ENCODE peak calls at places on chromosomes 12 and 14, in four cellular contexts. B is GM12878, W is left ventricle myocardium inferior, I is heart right ventricle. U is an unnamed sample.
A peak's percentile ranks its signal among the peaks of the same experiment; 100 is the strongest.

GRCh38 chr12:57579677-57580465 is 11.1 kb upstream of the PIP4K2C start:
- DNase-seq in B (no peak), W (no peak), I (no peak), U (no peak)

GRCh38 chr14:24366375-24366663 is 1.7 kb upstream of the NFATC4 start:
- DNase-seq in B (no peak), W (no peak), I (no peak), U (no peak)

GRCh38 chr12:57006809-57007475 is 596 bp upstream of the ZBTB39 start:
- DNase-seq in B (no peak), W (no peak), I (no peak), U (no peak)

GRCh38 chr12:67477682-67478265 is 170.8 kb upstream of the DYRK2 start:
- DNase-seq in B (no peak), W (no peak), I (no peak), U (no peak)

GRCh38 chr14:60166144-60166543 is 946 bp upstream of the DHRS7 start:
- DNase-seq in B (no peak), W (no peak), I (no peak), U (no peak)

GRCh38 chr12:32877670-32878459 is 18.7 kb downstream of the PKP2 start:
- DNase-seq in B (no peak), W (peak; percentile 80), I (peak; percentile 85), U (no peak)

GRCh38 chr12:62210422-62210821 is 49.8 kb upstream of the USP15 start:
- DNase-seq in B (no peak), W (peak; percentile 24), I (no peak), U (no peak)

GRCh38 chr12:10033783-10034381 is 3.4 kb downstream of the CLEC9A start:
- DNase-seq in B (no peak), W (no peak), I (no peak), U (no peak)

GRCh38 chr12:41680155-41680554 is 464.5 kb downstream of the GXYLT1 start:
- DNase-seq in B (no peak), W (no peak), I (no peak), U (no peak)

GRCh38 chr12:122721057-122721545 is 4.5 kb upstream of the HCAR3 start:
- DNase-seq in B (peak; percentile 67), W (no peak), I (no peak), U (peak; percentile 58)

GRCh38 chr14:34032720-34033119 is 81.8 kb upstream of the EGLN3 start:
- DNase-seq in B (no peak), W (no peak), I (no peak), U (no peak)
- H3K4me1 ChIP-seq in B (no peaks in the 10 kb centered on the region), W (peaks cover 37% of the 10 kb centered on the region), I (peaks cover 32% of the 10 kb centered on the region), U (no peaks in the 10 kb centered on the region)

GRCh38 chr12:124544983-124545382 is 22.4 kb downstream of the NCOR2 start:
- DNase-seq in B (no peak), W (no peak), I (no peak), U (no peak)

GRCh38 chr12:124542021-124542941 is 25.1 kb downstream of the NCOR2 start:
- DNase-seq in B (no peak), W (no peak), I (no peak), U (no peak)

GRCh38 chr12:124544311-124544970 is 23.0 kb downstream of the NCOR2 start:
- DNase-seq in B (no peak), W (no peak), I (no peak), U (no peak)

GRCh38 chr12:124543591-124544310 is 23.7 kb downstream of the NCOR2 start:
- DNase-seq in B (no peak), W (no peak), I (no peak), U (no peak)

DNA sequence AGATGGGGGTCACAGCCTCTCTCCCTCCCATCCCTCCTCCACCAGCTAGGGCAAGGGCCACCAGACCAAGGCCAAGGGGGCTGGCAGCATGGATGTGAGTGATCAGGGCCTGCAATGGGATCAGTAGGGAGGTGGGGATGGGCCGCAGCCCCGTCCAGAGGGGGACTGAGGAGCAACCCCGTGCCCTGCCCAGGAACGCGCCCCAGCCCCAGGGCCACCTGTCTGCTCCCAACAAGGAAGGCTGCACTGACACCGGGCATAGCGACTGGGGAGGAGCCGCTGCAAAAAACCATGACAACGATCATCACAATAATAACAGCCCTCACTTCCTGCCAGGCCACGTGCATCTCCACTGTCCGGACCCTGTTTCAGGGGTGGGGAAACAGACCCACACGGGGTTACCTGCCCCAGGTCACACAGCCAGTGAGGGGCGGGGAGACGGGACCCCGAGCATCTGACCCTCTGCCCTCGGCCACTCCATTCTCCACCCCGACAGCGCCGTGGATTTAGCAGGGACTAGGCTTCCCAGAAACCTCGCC is 24.3 kb downstream of the NCOR2 start:
- DNase-seq in B (no peak), W (no peak), I (no peak), U (no peak)
- H3K4me1 ChIP-seq in B (peaks cover 56% of the 10 kb centered on the region), W (peaks cover 72% of the 10 kb centered on the region), I (peaks cover 79% of the 10 kb centered on the region), U (peaks cover 29% of the 10 kb centered on the region)

GRCh38 chr14:61334197-61334701 is 12.9 kb downstream of the PRKCH start:
- DNase-seq in B (no peak), W (no peak), I (no peak), U (no peak)

GRCh38 chr14:61338457-61338856 is 17.1 kb downstream of the PRKCH start:
- DNase-seq in B (no peak), W (no peak), I (no peak), U (no peak)

GRCh38 chr14:61337893-61338292 is 16.5 kb downstream of the PRKCH start:
- DNase-seq in B (no peak), W (no peak), I (no peak), U (no peak)

GRCh38 chr14:61335049-61335448 is 13.7 kb downstream of the PRKCH start:
- DNase-seq in B (no peak), W (no peak), I (no peak), U (no peak)

GRCh38 chr14:61335876-61336275 is 14.5 kb downstream of the PRKCH start:
- DNase-seq in B (no peak), W (no peak), I (no peak), U (no peak)
- H3K4me1 ChIP-seq in B (peaks cover 37% of the 10 kb centered on the region), W (peaks cover 67% of the 10 kb centered on the region), I (peaks cover 48% of the 10 kb centered on the region), U (no peaks in the 10 kb centered on the region)

GRCh38 chr12:51388826-51389225 is 2.4 kb downstream of the GALNT6 start:
- DNase-seq in B (no peak), W (no peak), I (no peak), U (no peak)

GRCh38 chr12:51390457-51391046 is 654 bp downstream of the GALNT6 start:
- DNase-seq in B (no peak), W (no peak), I (no peak), U (no peak)

GRCh38 chr12:51392556-51393237 is 1.5 kb upstream of the GALNT6 start:
- DNase-seq in B (no peak), W (no peak), I (no peak), U (no peak)

GRCh38 chr12:51389302-51389999 is 1.8 kb downstream of the GALNT6 start:
- DNase-seq in B (no peak), W (no peak), I (no peak), U (no peak)

DNA sequence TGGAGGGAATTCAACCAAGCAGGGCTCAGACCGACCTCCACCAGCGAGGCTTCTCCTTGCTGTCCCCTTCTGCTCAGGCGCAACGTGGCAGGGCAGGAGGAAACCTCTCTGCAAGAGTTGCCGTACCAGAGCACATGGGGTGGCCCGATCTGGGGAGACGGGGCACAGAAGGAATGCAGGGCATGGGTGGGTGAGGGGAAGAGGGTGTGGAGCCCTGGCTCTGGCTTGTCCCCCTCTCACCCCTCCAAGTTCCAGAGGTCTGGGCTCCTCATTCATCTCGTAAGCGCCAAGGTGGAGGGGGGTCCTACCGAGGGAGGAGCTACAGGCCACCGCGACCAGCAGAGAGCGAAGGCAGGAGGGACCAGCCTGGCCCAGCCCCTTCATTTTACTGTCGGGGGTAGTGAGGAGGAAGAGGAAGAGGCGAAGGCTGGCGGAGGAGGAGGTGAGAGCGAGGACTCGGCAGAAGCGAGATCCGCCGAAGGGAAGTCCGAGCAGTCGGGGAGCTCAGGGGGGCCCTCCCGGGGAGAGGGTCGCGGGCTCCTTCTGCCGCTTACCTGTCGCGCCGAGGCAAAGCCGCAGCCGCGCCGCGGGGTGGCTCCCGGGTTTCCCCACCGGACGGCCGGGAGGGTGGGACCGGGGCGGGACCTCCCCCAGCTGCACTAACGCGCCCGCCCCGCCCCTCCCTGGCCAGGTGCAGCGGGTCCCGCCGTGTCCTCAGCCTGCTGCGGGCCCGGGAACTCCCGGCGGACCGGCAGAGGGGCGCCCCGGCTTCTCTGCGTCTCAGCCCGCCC is at the start of gene GALNT6:
- DNase-seq in B (no peak), W (no peak), I (peak; percentile 20), U (no peak)
- H3K4me1 ChIP-seq in B (peaks cover 51% of the 10 kb centered on the region), W (peaks cover 32% of the 10 kb centered on the region), I (peaks cover 85% of the 10 kb centered on the region), U (no peaks in the 10 kb centered on the region)

GRCh38 chr14:90695997-90696681 is 120.1 kb downstream of the TTC7B start:
- DNase-seq in B (no peak), W (no peak), I (no peak), U (no peak)
- H3K4me1 ChIP-seq in B (no peaks in the 10 kb centered on the region), W (peaks cover 41% of the 10 kb centered on the region), I (peaks cover 41% of the 10 kb centered on the region), U (no peaks in the 10 kb centered on the region)

GRCh38 chr12:69070319-69071090 is 137.5 kb upstream of the CPM start:
- DNase-seq in B (no peak), W (peak; percentile 26), I (peak; percentile 54), U (no peak)

GRCh38 chr12:69069479-69069878 is 136.5 kb upstream of the CPM start:
- DNase-seq in B (no peak), W (no peak), I (no peak), U (no peak)

GRCh38 chr12:69067713-69068112 is 134.7 kb upstream of the CPM start:
- DNase-seq in B (no peak), W (no peak), I (no peak), U (no peak)

GRCh38 chr12:69068431-69068830 is 135.5 kb upstream of the CPM start:
- DNase-seq in B (no peak), W (no peak), I (no peak), U (no peak)

DNA sequence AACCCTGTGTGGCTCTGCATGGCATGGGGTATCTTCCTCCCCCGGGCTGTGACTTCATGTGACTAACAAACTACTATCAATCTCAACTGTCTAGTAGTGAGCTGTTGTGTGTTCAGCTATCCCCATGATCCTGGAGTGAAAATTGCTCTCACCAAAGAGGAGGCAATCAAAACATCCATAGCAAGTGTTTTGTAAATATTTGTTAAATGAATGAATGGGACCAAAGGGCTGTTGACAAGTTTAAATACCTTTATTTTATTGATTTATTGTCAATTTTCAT is 138.1 kb upstream of the CPM start:
- DNase-seq in B (no peak), W (no peak), I (no peak), U (no peak)
- H3K4me1 ChIP-seq in B (no peaks in the 10 kb centered on the region), W (peaks cover 10% of the 10 kb centered on the region), I (peaks cover 9% of the 10 kb centered on the region), U (peaks cover 4% of the 10 kb centered on the region)

DNA sequence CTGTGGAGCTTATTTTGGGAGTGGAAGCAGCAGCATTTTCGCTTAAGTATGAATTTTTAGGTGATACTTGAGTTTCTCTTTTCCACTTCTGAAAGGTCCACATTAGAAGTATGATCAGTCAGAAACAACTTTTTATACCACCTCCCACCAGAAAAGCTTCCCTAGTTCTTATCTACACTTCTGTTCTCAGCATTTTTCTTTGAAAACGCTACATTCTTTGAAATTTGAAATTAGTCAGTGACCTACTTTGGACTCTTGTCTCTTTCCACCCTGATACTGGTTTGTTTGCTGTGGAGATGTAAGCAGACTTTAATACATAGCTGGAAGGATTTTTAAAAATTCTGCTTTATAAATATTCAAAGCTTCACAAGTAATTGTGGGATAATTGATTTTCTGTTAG is 22.2 kb downstream of the PCBP2 start:
- DNase-seq in B (no peak), W (no peak), I (no peak), U (no peak)
- H3K4me1 ChIP-seq in B (peaks cover 2% of the 10 kb centered on the region), W (peaks cover 100% of the 10 kb centered on the region), I (peaks cover 60% of the 10 kb centered on the region), U (no peaks in the 10 kb centered on the region)